ENCODE peak calls at places on chromosomes 11 and 22, in seven cellular contexts. One of them, this sample, is unnamed.

GRCh38 chr11:66858939-66859685 is 2.2 kb downstream of the LRFN4 start:
- DNase-seq in HepG2: no peak
- DNase-seq in colonic mucosa: no peak
- DNase-seq in Peyer's patch: no peak
- DNase-seq in spleen: peak; percentile 77
- DNase-seq in PC-3: no peak
- DNase-seq in mesenchymal stem cell: no peak
- DNase-seq in this sample: peak; percentile 55

GRCh38 chr11:14364322-14364721 is 5.3 kb upstream of the RRAS2 start:
- DNase-seq in HepG2: no peak
- DNase-seq in colonic mucosa: no peak
- DNase-seq in Peyer's patch: no peak
- DNase-seq in spleen: no peak
- DNase-seq in PC-3: no peak
- DNase-seq in mesenchymal stem cell: no peak
- DNase-seq in this sample: no peak

GRCh38 chr11:2653930-2654739 is 45.7 kb downstream of the KCNQ1OT1 start:
- DNase-seq in HepG2: no peak
- DNase-seq in colonic mucosa: peak; percentile 12
- DNase-seq in Peyer's patch: no peak
- DNase-seq in spleen: peak; percentile 47
- DNase-seq in PC-3: no peak
- DNase-seq in mesenchymal stem cell: no peak
- DNase-seq in this sample: no peak

GRCh38 chr22:32622762-32623147 is 148.1 kb downstream of the FBXO7 start:
- DNase-seq in HepG2: no peak
- DNase-seq in colonic mucosa: no peak
- DNase-seq in Peyer's patch: no peak
- DNase-seq in spleen: peak; percentile 6
- DNase-seq in PC-3: no peak
- DNase-seq in mesenchymal stem cell: no peak
- DNase-seq in this sample: no peak

GRCh38 chr11:73322111-73322985 is 14.3 kb downstream of the ARHGEF17 start:
- DNase-seq in HepG2: no peak
- DNase-seq in colonic mucosa: no peak
- DNase-seq in Peyer's patch: peak; percentile 32
- DNase-seq in spleen: no peak
- DNase-seq in PC-3: no peak
- DNase-seq in mesenchymal stem cell: peak; percentile 69
- DNase-seq in this sample: no peak

GRCh38 chr11:126357969-126358762 is 2.7 kb downstream of the ST3GAL4 start:
- DNase-seq in HepG2: peak; percentile 28
- DNase-seq in colonic mucosa: no peak
- DNase-seq in Peyer's patch: no peak
- DNase-seq in spleen: peak; percentile 76
- DNase-seq in PC-3: no peak
- DNase-seq in mesenchymal stem cell: no peak
- DNase-seq in this sample: peak; percentile 66

GRCh38 chr22:44620129-44620840 is 81.7 kb upstream of the PRR5 start:
- DNase-seq in HepG2: peak; percentile 49
- DNase-seq in colonic mucosa: peak; percentile 50
- DNase-seq in Peyer's patch: peak; percentile 67
- DNase-seq in spleen: peak; percentile 92
- DNase-seq in PC-3: peak; percentile 20
- DNase-seq in mesenchymal stem cell: peak; percentile 86
- DNase-seq in this sample: peak; percentile 91

GRCh38 chr11:128411149-128411548 is 176.2 kb downstream of the ETS1 start:
- DNase-seq in HepG2: no peak
- DNase-seq in colonic mucosa: no peak
- DNase-seq in Peyer's patch: no peak
- DNase-seq in spleen: no peak
- DNase-seq in PC-3: no peak
- DNase-seq in mesenchymal stem cell: no peak
- DNase-seq in this sample: no peak

GRCh38 chr11:37442576-37442975 is 844.5 kb upstream of the RAG2 start:
- DNase-seq in HepG2: no peak
- DNase-seq in colonic mucosa: no peak
- DNase-seq in Peyer's patch: no peak
- DNase-seq in spleen: no peak
- DNase-seq in PC-3: no peak
- DNase-seq in mesenchymal stem cell: peak; percentile 12
- DNase-seq in this sample: no peak

GRCh38 chr22:19758896-19759458 is 1.6 kb upstream of the TBX1 start:
- DNase-seq in HepG2: no peak
- DNase-seq in colonic mucosa: no peak
- DNase-seq in Peyer's patch: no peak
- DNase-seq in spleen: no peak
- DNase-seq in PC-3: no peak
- DNase-seq in mesenchymal stem cell: no peak
- DNase-seq in this sample: peak; percentile 49

GRCh38 chr11:68373189-68373809 is 60.9 kb downstream of the LRP5 start:
- DNase-seq in HepG2: no peak
- DNase-seq in colonic mucosa: no peak
- DNase-seq in Peyer's patch: no peak
- DNase-seq in spleen: no peak
- DNase-seq in PC-3: no peak
- DNase-seq in mesenchymal stem cell: peak; percentile 53
- DNase-seq in this sample: peak; percentile 83

GRCh38 chr22:42895087-42895486 is 38.0 kb upstream of the ARFGAP3 start:
- DNase-seq in HepG2: no peak
- DNase-seq in colonic mucosa: no peak
- DNase-seq in Peyer's patch: no peak
- DNase-seq in spleen: no peak
- DNase-seq in PC-3: no peak
- DNase-seq in mesenchymal stem cell: peak; percentile 11
- DNase-seq in this sample: no peak

GRCh38 chr11:46047520-46047919 is 73.7 kb downstream of the PHF21A start:
- DNase-seq in HepG2: peak; percentile 16
- DNase-seq in colonic mucosa: no peak
- DNase-seq in Peyer's patch: no peak
- DNase-seq in spleen: no peak
- DNase-seq in PC-3: peak; percentile 18
- DNase-seq in mesenchymal stem cell: no peak
- DNase-seq in this sample: no peak

GRCh38 chr11:44621140-44621681 is 55.7 kb downstream of the CD82 start:
- DNase-seq in HepG2: peak; percentile 55
- DNase-seq in colonic mucosa: peak; percentile 74
- DNase-seq in Peyer's patch: peak; percentile 55
- DNase-seq in spleen: peak; percentile 91
- DNase-seq in PC-3: peak; percentile 72
- DNase-seq in mesenchymal stem cell: peak; percentile 74
- DNase-seq in this sample: peak; percentile 82

GRCh38 chr11:107801641-107802040 is 56.9 kb downstream of the SLC35F2 start:
- DNase-seq in HepG2: no peak
- DNase-seq in colonic mucosa: no peak
- DNase-seq in Peyer's patch: no peak
- DNase-seq in spleen: no peak
- DNase-seq in PC-3: peak; percentile 32
- DNase-seq in mesenchymal stem cell: no peak
- DNase-seq in this sample: no peak

DNA sequence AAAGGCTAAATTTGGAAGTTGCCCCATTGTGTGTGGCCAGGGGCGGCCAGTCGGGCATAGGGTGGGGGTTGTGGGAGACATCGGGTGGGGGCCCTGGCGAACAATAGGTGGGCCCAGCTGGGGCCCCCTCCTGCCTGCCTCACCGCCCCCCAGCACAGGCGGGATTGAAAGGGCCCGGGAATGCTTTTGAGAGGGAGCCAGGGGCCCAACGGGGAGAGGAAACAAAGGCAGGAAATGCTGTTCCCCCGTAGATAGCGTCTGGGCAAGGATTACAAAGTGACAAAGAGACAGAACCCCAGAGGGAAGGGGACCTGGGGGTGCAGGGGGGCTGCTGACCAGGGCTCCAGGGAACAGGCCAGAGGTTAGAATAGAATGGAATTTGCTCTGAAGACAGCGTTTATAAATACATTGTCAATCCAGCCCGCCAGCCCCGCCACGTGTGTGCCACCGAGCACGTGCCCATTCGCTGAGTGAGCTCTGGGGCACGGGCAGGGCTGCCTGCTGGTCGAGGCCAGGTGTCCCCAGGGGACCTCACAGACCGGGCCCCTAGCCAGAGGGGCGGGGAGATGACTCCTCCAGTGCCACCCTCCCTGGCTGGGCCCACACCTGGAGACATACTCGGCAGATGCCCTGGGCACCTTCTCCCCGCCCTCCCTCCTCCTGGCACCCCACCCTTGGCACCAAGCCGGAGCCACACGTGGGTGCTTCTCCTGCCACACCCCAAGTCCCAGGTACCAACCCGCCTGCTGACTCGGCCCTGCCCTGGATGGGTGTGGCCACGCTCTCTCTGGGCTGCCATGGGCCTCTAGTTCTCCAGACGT is 9.7 kb downstream of the PDGFB start:
- DNase-seq in HepG2: no peak
- DNase-seq in colonic mucosa: peak; percentile 76
- DNase-seq in Peyer's patch: no peak
- DNase-seq in spleen: no peak
- DNase-seq in PC-3: no peak
- DNase-seq in mesenchymal stem cell: no peak
- DNase-seq in this sample: peak; percentile 85
- H3K27ac ChIP-seq in HepG2: no peak overlapping the region
- H3K27ac ChIP-seq in colonic mucosa: no peak overlapping the region
- H3K27ac ChIP-seq in Peyer's patch: peak overlapping the region; percentile 37
- H3K27ac ChIP-seq in spleen: peak overlapping the region; percentile 39
- H3K27ac ChIP-seq in PC-3: no peak overlapping the region
- H3K27ac ChIP-seq in mesenchymal stem cell: no peak overlapping the region
- H3K27ac ChIP-seq in this sample: peak overlapping the region; percentile 97

GRCh38 chr11:82846037-82846383 is 54.2 kb downstream of the PRCP start:
- DNase-seq in HepG2: no peak
- DNase-seq in colonic mucosa: no peak
- DNase-seq in Peyer's patch: no peak
- DNase-seq in spleen: no peak
- DNase-seq in PC-3: no peak
- DNase-seq in mesenchymal stem cell: no peak
- DNase-seq in this sample: no peak
- H3K4me3 ChIP-seq in HepG2: no peak overlapping the region
- H3K4me3 ChIP-seq in colonic mucosa: no peak overlapping the region
- H3K4me3 ChIP-seq in Peyer's patch: no peak overlapping the region
- H3K4me3 ChIP-seq in spleen: no peak overlapping the region
- H3K4me3 ChIP-seq in PC-3: no peak overlapping the region
- H3K4me3 ChIP-seq in mesenchymal stem cell: no peak overlapping the region
- H3K4me3 ChIP-seq in this sample: no peak overlapping the region

GRCh38 chr22:37804886-37805857 is 2.6 kb upstream of the GCAT start:
- DNase-seq in HepG2: peak; percentile 73
- DNase-seq in colonic mucosa: peak; percentile 93
- DNase-seq in Peyer's patch: peak; percentile 45
- DNase-seq in spleen: peak; percentile 92
- DNase-seq in PC-3: peak; percentile 83
- DNase-seq in mesenchymal stem cell: peak; percentile 81
- DNase-seq in this sample: peak; percentile 90

GRCh38 chr22:37803636-37804371 is 3.9 kb upstream of the GCAT start:
- DNase-seq in HepG2: no peak
- DNase-seq in colonic mucosa: peak; percentile 37
- DNase-seq in Peyer's patch: no peak
- DNase-seq in spleen: no peak
- DNase-seq in PC-3: no peak
- DNase-seq in mesenchymal stem cell: no peak
- DNase-seq in this sample: peak; percentile 59

GRCh38 chr22:37803195-37803635 is 4.5 kb upstream of the GCAT start:
- DNase-seq in HepG2: peak; percentile 65
- DNase-seq in colonic mucosa: no peak
- DNase-seq in Peyer's patch: no peak
- DNase-seq in spleen: no peak
- DNase-seq in PC-3: no peak
- DNase-seq in mesenchymal stem cell: no peak
- DNase-seq in this sample: no peak

GRCh38 chr22:37805878-37806277 is 1.9 kb upstream of the GCAT start:
- DNase-seq in HepG2: no peak
- DNase-seq in colonic mucosa: no peak
- DNase-seq in Peyer's patch: no peak
- DNase-seq in spleen: no peak
- DNase-seq in PC-3: no peak
- DNase-seq in mesenchymal stem cell: no peak
- DNase-seq in this sample: no peak

DNA sequence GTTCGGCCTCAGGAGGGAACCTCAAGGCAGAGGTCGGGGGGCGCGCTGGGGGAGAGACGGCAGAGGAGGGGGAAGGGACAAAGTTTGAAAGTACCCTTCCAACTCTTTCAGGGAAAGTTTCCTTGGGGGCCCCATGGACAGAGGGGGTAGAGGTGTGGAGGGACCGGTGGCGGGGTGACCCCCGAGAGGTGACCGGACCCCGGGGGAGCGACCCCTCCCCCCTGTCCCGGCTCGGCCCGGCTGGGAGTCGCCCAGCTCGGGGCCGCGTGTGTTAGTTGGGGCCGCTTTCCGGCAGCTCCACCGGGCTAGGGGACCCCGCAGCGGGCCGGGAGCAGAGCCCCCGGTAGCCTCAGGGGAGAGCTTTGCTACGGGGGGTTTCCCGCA is 3.2 kb upstream of the GCAT start:
- DNase-seq in HepG2: no peak
- DNase-seq in colonic mucosa: peak; percentile 36
- DNase-seq in Peyer's patch: no peak
- DNase-seq in spleen: no peak
- DNase-seq in PC-3: no peak
- DNase-seq in mesenchymal stem cell: no peak
- DNase-seq in this sample: no peak
- H3K27ac ChIP-seq in HepG2: peak overlapping the region; percentile 77
- H3K27ac ChIP-seq in colonic mucosa: peak overlapping the region; percentile 68
- H3K27ac ChIP-seq in Peyer's patch: peak overlapping the region; percentile 72
- H3K27ac ChIP-seq in spleen: peak overlapping the region; percentile 81
- H3K27ac ChIP-seq in PC-3: peak overlapping the region; percentile 66
- H3K27ac ChIP-seq in mesenchymal stem cell: no peak overlapping the region
- H3K27ac ChIP-seq in this sample: peak overlapping the region; percentile 95

GRCh38 chr11:121792185-121792584 is 323.8 kb downstream of the BLID start:
- DNase-seq in HepG2: no peak
- DNase-seq in colonic mucosa: no peak
- DNase-seq in Peyer's patch: no peak
- DNase-seq in spleen: no peak
- DNase-seq in PC-3: no peak
- DNase-seq in mesenchymal stem cell: no peak
- DNase-seq in this sample: no peak

GRCh38 chr11:121790435-121790834 is 325.6 kb downstream of the BLID start:
- DNase-seq in HepG2: no peak
- DNase-seq in colonic mucosa: no peak
- DNase-seq in Peyer's patch: no peak
- DNase-seq in spleen: no peak
- DNase-seq in PC-3: no peak
- DNase-seq in mesenchymal stem cell: no peak
- DNase-seq in this sample: no peak

GRCh38 chr11:121795206-121795605 is 320.8 kb downstream of the BLID start:
- DNase-seq in HepG2: no peak
- DNase-seq in colonic mucosa: no peak
- DNase-seq in Peyer's patch: no peak
- DNase-seq in spleen: no peak
- DNase-seq in PC-3: no peak
- DNase-seq in mesenchymal stem cell: no peak
- DNase-seq in this sample: no peak

GRCh38 chr11:121797496-121797895 is 318.5 kb downstream of the BLID start:
- DNase-seq in HepG2: no peak
- DNase-seq in colonic mucosa: no peak
- DNase-seq in Peyer's patch: no peak
- DNase-seq in spleen: no peak
- DNase-seq in PC-3: no peak
- DNase-seq in mesenchymal stem cell: no peak
- DNase-seq in this sample: no peak

DNA sequence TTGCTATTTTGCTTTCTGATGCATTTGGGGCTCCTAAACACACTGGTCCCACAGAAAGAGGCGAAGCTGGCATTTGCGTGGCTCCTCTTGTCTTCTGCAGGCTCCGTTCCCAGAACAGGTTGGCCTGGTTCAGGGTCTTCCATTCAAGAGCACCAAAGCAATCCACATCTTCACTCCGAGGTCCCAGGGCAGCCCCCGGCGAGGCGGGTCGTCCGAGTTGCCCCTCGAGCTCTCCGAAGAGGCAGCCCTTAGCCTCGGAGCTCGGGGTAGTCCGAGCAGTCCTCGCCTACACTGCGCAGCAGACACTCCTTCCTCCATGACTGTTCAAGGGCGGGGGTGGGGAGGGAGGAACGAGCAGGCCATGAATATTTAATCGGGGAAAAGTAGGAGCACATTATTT is 321.3 kb downstream of the BLID start:
- DNase-seq in HepG2: no peak
- DNase-seq in colonic mucosa: no peak
- DNase-seq in Peyer's patch: no peak
- DNase-seq in spleen: no peak
- DNase-seq in PC-3: no peak
- DNase-seq in mesenchymal stem cell: no peak
- DNase-seq in this sample: peak; percentile 41
- H3K4me3 ChIP-seq in HepG2: no peak overlapping the region
- H3K4me3 ChIP-seq in colonic mucosa: no peak overlapping the region
- H3K4me3 ChIP-seq in Peyer's patch: no peak overlapping the region
- H3K4me3 ChIP-seq in spleen: no peak overlapping the region
- H3K4me3 ChIP-seq in PC-3: no peak overlapping the region
- H3K4me3 ChIP-seq in mesenchymal stem cell: no peak overlapping the region
- H3K4me3 ChIP-seq in this sample: no peak overlapping the region